ENCODE peak calls at places on chromosome 22, in seven cellular contexts. M is uterus, C is cardiac fibroblast, A is astrocyte of the spinal cord, H is foreskin fibroblast, V is aorta, G is tibial nerve. E is an unnamed sample.

GRCh38 chr22:49735411-49736311 is 92.0 kb downstream of the BRD1 start:
- DNase-seq in M (no peak), C (peak; percentile 3), A (no peak), H (no peak), V (peak; percentile 20), G (no peak), E (no peak)

GRCh38 chr22:30104501-30105156 is 24.4 kb downstream of the HORMAD2 start:
- DNase-seq in M (no peak), C (no peak), A (peak; percentile 22), H (no peak), V (no peak), G (no peak), E (peak; percentile 14)

GRCh38 chr22:49786976-49787843 is 40.5 kb downstream of the BRD1 start:
- DNase-seq in M (no peak), C (no peak), A (no peak), H (no peak), V (no peak), G (no peak), E (no peak)

GRCh38 chr22:24416095-24416494 is 11.3 kb upstream of the ADORA2A start:
- DNase-seq in M (no peak), C (no peak), A (no peak), H (peak; percentile 61), V (no peak), G (no peak), E (peak; percentile 36)

GRCh38 chr22:26646158-26646557 is 11.2 kb upstream of the MIAT start:
- DNase-seq in M (no peak), C (peak; percentile 23), A (no peak), H (peak; percentile 41), V (no peak), G (no peak), E (peak; percentile 29)

GRCh38 chr22:31243339-31244043 is 31.4 kb downstream of the LIMK2 start:
- DNase-seq in M (no peak), C (no peak), A (peak; percentile 52), H (no peak), V (no peak), G (no peak), E (no peak)

GRCh38 chr22:23850136-23850611 is 7.5 kb upstream of the SLC2A11 start:
- DNase-seq in M (no peak), C (no peak), A (no peak), H (no peak), V (no peak), G (no peak), E (no peak)

GRCh38 chr22:30222321-30222720 is 24.2 kb downstream of the LIF start:
- DNase-seq in M (no peak), C (no peak), A (no peak), H (no peak), V (no peak), G (no peak), E (no peak)

GRCh38 chr22:49326558-49326957 is 501.1 kb downstream of the BRD1 start:
- DNase-seq in M (no peak), C (no peak), A (no peak), H (no peak), V (no peak), G (no peak), E (no peak)

GRCh38 chr22:30606455-30607299 is at the start of gene TCN2:
- DNase-seq in M (peak; percentile 79), C (peak; percentile 84), A (peak; percentile 93), H (peak; percentile 78), V (peak; percentile 83), G (peak; percentile 64), E (peak; percentile 84)

GRCh38 chr22:41123151-41123550 is 30.8 kb downstream of the EP300 start:
- DNase-seq in M (no peak), C (peak; percentile 36), A (no peak), H (no peak), V (no peak), G (no peak), E (no peak)

GRCh38 chr22:46040471-46041465 is 63.8 kb upstream of the WNT7B start:
- DNase-seq in M (peak; percentile 15), C (no peak), A (no peak), H (no peak), V (no peak), G (no peak), E (no peak)

GRCh38 chr22:29152381-29153138 is 53.1 kb upstream of the EMID1 start:
- DNase-seq in M (no peak), C (peak; percentile 34), A (peak; percentile 5), H (no peak), V (peak; percentile 75), G (peak; percentile 37), E (no peak)

GRCh38 chr22:32698926-32699619 is 102.4 kb upstream of the TIMP3 start:
- DNase-seq in M (no peak), C (peak; percentile 58), A (no peak), H (no peak), V (peak; percentile 72), G (peak; percentile 48), E (no peak)

GRCh38 chr22:39662677-39663034 is 92.1 kb downstream of the CACNA1I start:
- DNase-seq in M (no peak), C (no peak), A (no peak), H (no peak), V (no peak), G (no peak), E (no peak)

GRCh38 chr22:17120281-17120680 is 879 bp downstream of the TMEM121B start:
- DNase-seq in M (no peak), C (peak; percentile 54), A (peak; percentile 29), H (peak; percentile 16), V (peak; percentile 76), G (no peak), E (peak; percentile 26)

GRCh38 chr22:30116362-30117117 is 36.3 kb downstream of the HORMAD2 start:
- DNase-seq in M (no peak), C (peak; percentile 48), A (peak; percentile 64), H (peak; percentile 56), V (no peak), G (no peak), E (peak; percentile 70)

GRCh38 chr22:50722716-50723428 is 15.1 kb upstream of the ACR start:
- DNase-seq in M (no peak), C (no peak), A (no peak), H (no peak), V (no peak), G (no peak), E (no peak)

GRCh38 chr22:24244144-24244787 is 616 bp downstream of the GGT5 start:
- DNase-seq in M (peak; percentile 49), C (peak; percentile 88), A (peak; percentile 55), H (peak; percentile 81), V (peak; percentile 54), G (peak; percentile 14), E (peak; percentile 86)

GRCh38 chr22:42986115-42986514 is 28.8 kb downstream of the PACSIN2 start:
- DNase-seq in M (no peak), C (no peak), A (no peak), H (no peak), V (no peak), G (no peak), E (no peak)

GRCh38 chr22:25488244-25489020 is 76.0 kb upstream of the GRK3 start:
- DNase-seq in M (peak; percentile 54), C (peak; percentile 85), A (peak; percentile 92), H (peak; percentile 87), V (peak; percentile 79), G (peak; percentile 20), E (peak; percentile 76)

GRCh38 chr22:17773606-17774205 is 563 bp downstream of the BID start:
- DNase-seq in M (no peak), C (no peak), A (peak; percentile 30), H (no peak), V (peak; percentile 60), G (no peak), E (peak; percentile 20)

GRCh38 chr22:49756201-49756600 is 71.5 kb downstream of the BRD1 start:
- DNase-seq in M (no peak), C (no peak), A (no peak), H (no peak), V (peak; percentile 6), G (no peak), E (no peak)

GRCh38 chr22:46694423-46695170 is 43.5 kb downstream of the CERK start:
- DNase-seq in M (no peak), C (no peak), A (no peak), H (no peak), V (peak; percentile 40), G (no peak), E (no peak)

GRCh38 chr22:32378703-32379272 is 21.1 kb downstream of the RFPL3 start:
- DNase-seq in M (no peak), C (peak; percentile 22), A (peak; percentile 11), H (peak; percentile 3), V (no peak), G (no peak), E (peak; percentile 40)

GRCh38 chr22:40220316-40221054 is 42.8 kb downstream of the TNRC6B start:
- DNase-seq in M (peak; percentile 58), C (peak; percentile 57), A (peak; percentile 22), H (no peak), V (no peak), G (no peak), E (no peak)

GRCh38 chr22:45006873-45007246 is 2.9 kb downstream of the PHF21B start:
- DNase-seq in M (peak; percentile 52), C (no peak), A (no peak), H (no peak), V (no peak), G (no peak), E (no peak)
- H3K4me3 ChIP-seq in M (peak overlapping the region; percentile 61), C (no peak overlapping the region), A (no peak overlapping the region), H (no peak overlapping the region), V (peak overlapping the region; percentile 59), G (peak overlapping the region; percentile 66), E (no peak overlapping the region)

DNA sequence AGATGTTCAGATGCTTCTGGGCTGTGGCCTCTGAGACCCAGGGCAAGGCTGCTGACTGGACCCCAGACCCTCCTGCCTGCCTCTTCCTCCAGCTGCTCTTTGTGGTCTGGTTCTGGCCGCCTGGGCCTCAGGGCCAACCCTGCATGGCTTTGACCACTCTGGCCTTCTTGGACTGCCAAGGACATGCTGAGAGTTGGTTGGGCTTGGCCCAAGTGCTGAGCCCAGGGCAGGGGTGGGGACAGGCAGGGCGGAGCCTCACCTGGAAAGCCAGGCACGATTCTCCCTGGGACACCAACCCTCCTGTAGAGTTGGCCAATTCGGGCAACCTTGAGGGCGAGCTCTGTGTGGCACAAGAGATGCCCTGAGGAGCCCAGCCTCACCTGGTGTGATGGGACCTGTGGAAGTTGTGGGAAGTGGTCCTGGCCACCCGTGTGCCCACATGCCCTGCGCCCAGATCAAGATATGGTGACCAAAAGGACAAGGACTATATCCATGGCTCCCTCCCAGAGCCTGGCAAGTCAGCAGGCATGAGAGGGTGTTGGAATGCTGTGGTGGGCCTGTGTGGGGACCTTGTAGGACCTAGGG is 11.6 kb downstream of the TANGO2 start:
- DNase-seq in M (no peak), C (no peak), A (no peak), H (no peak), V (no peak), G (no peak), E (no peak)
- H3K4me3 ChIP-seq in M (no peak overlapping the region), C (no peak overlapping the region), A (no peak overlapping the region), H (no peak overlapping the region), V (no peak overlapping the region), G (no peak overlapping the region), E (no peak overlapping the region)

GRCh38 chr22:20655623-20656022 is 118.3 kb upstream of the SERPIND1 start:
- DNase-seq in M (no peak), C (no peak), A (no peak), H (no peak), V (no peak), G (no peak), E (no peak)
- H3K4me3 ChIP-seq in M (no peak overlapping the region), C (no peak overlapping the region), A (no peak overlapping the region), H (no peak overlapping the region), V (no peak overlapping the region), G (no peak overlapping the region), E (no peak overlapping the region)

DNA sequence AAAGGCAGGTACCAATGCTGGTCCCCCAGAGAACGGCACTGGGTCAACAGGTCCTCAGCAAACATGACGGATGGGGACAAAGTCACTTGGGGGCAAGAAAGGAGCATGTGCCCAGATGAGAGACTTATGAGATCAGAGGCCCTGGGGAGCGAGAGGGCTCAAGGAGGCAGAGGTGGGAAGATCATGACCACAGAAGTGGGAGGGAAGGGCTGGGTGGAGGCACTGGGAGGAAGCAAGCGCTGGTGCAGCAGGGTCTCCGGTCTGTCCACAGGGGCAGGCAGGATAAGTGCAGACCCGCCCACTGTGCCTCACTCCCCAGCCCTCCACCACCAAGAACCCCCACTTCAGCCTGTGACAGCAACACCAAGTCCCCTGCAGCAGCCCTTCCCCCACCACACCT is 10.9 kb downstream of the ELFN2 start:
- DNase-seq in M (no peak), C (no peak), A (no peak), H (no peak), V (no peak), G (no peak), E (no peak)
- H3K4me3 ChIP-seq in M (no peak overlapping the region), C (no peak overlapping the region), A (no peak overlapping the region), H (no peak overlapping the region), V (no peak overlapping the region), G (no peak overlapping the region), E (no peak overlapping the region)

E was measured in fibroblast of mammary gland.